ENCODE peak calls at places on chromosomes 6 and 20, in six cellular contexts. One of them, this sample, is unnamed.

GRCh38 chr6:30885481-30885998 is 1.2 kb downstream of the DDR1 start:
- DNase-seq in GM04503: no peak
- DNase-seq in epithelial cell of esophagus: peak; percentile 78
- DNase-seq in stimulated activated CD4-positive, alpha-beta T cell treated with anti-CD3 and anti-CD28 coated beads, Interleukin-12 subunit alpha, Interleukin-12 subunit beta, amount 100 ng/mL, for 48 hours: no peak
- DNase-seq in Panc1: no peak
- DNase-seq in C1 segment of cervical spinal cord: peak; percentile 60
- DNase-seq in this sample: no peak

GRCh38 chr20:20557406-20557805 is 155.0 kb downstream of the RALGAPA2 start:
- DNase-seq in GM04503: no peak
- DNase-seq in epithelial cell of esophagus: no peak
- DNase-seq in stimulated activated CD4-positive, alpha-beta T cell treated with anti-CD3 and anti-CD28 coated beads, Interleukin-12 subunit alpha, Interleukin-12 subunit beta, amount 100 ng/mL, for 48 hours: no peak
- DNase-seq in Panc1: no peak
- DNase-seq in C1 segment of cervical spinal cord: no peak
- DNase-seq in this sample: no peak

GRCh38 chr6:74991573-74992332 is 214.1 kb downstream of the COL12A1 start:
- DNase-seq in GM04503: no peak
- DNase-seq in epithelial cell of esophagus: peak; percentile 89
- DNase-seq in stimulated activated CD4-positive, alpha-beta T cell treated with anti-CD3 and anti-CD28 coated beads, Interleukin-12 subunit alpha, Interleukin-12 subunit beta, amount 100 ng/mL, for 48 hours: no peak
- DNase-seq in Panc1: no peak
- DNase-seq in C1 segment of cervical spinal cord: no peak
- DNase-seq in this sample: no peak

GRCh38 chr6:35486005-35486925 is 10.6 kb downstream of the TEAD3 start:
- DNase-seq in GM04503: no peak
- DNase-seq in epithelial cell of esophagus: peak; percentile 98
- DNase-seq in stimulated activated CD4-positive, alpha-beta T cell treated with anti-CD3 and anti-CD28 coated beads, Interleukin-12 subunit alpha, Interleukin-12 subunit beta, amount 100 ng/mL, for 48 hours: no peak
- DNase-seq in Panc1: no peak
- DNase-seq in C1 segment of cervical spinal cord: no peak
- DNase-seq in this sample: no peak

GRCh38 chr6:123323419-123324329 is 313.1 kb downstream of the TRDN start:
- DNase-seq in GM04503: no peak
- DNase-seq in epithelial cell of esophagus: peak; percentile 78
- DNase-seq in stimulated activated CD4-positive, alpha-beta T cell treated with anti-CD3 and anti-CD28 coated beads, Interleukin-12 subunit alpha, Interleukin-12 subunit beta, amount 100 ng/mL, for 48 hours: no peak
- DNase-seq in Panc1: peak; percentile 5
- DNase-seq in C1 segment of cervical spinal cord: no peak
- DNase-seq in this sample: no peak

GRCh38 chr6:72083976-72084375 is 197.6 kb downstream of the RIMS1 start:
- DNase-seq in GM04503: peak; percentile 11
- DNase-seq in epithelial cell of esophagus: no peak
- DNase-seq in stimulated activated CD4-positive, alpha-beta T cell treated with anti-CD3 and anti-CD28 coated beads, Interleukin-12 subunit alpha, Interleukin-12 subunit beta, amount 100 ng/mL, for 48 hours: no peak
- DNase-seq in Panc1: no peak
- DNase-seq in C1 segment of cervical spinal cord: no peak
- DNase-seq in this sample: no peak

GRCh38 chr20:51667491-51667890 is 100.7 kb downstream of the ATP9A start:
- DNase-seq in GM04503: no peak
- DNase-seq in epithelial cell of esophagus: no peak
- DNase-seq in stimulated activated CD4-positive, alpha-beta T cell treated with anti-CD3 and anti-CD28 coated beads, Interleukin-12 subunit alpha, Interleukin-12 subunit beta, amount 100 ng/mL, for 48 hours: no peak
- DNase-seq in Panc1: no peak
- DNase-seq in C1 segment of cervical spinal cord: no peak
- DNase-seq in this sample: no peak

GRCh38 chr6:29908341-29908662 is 34.0 kb upstream of the HLA-A start:
- DNase-seq in GM04503: no peak
- DNase-seq in epithelial cell of esophagus: no peak
- DNase-seq in stimulated activated CD4-positive, alpha-beta T cell treated with anti-CD3 and anti-CD28 coated beads, Interleukin-12 subunit alpha, Interleukin-12 subunit beta, amount 100 ng/mL, for 48 hours: no peak
- DNase-seq in Panc1: no peak
- DNase-seq in C1 segment of cervical spinal cord: no peak
- DNase-seq in this sample: no peak

GRCh38 chr20:40081653-40082052 is 607.4 kb downstream of the MAFB start:
- DNase-seq in GM04503: no peak
- DNase-seq in epithelial cell of esophagus: no peak
- DNase-seq in stimulated activated CD4-positive, alpha-beta T cell treated with anti-CD3 and anti-CD28 coated beads, Interleukin-12 subunit alpha, Interleukin-12 subunit beta, amount 100 ng/mL, for 48 hours: no peak
- DNase-seq in Panc1: no peak
- DNase-seq in C1 segment of cervical spinal cord: no peak
- DNase-seq in this sample: no peak

GRCh38 chr6:63923139-63923739 is 287.6 kb downstream of the PHF3 start:
- DNase-seq in GM04503: peak; percentile 3
- DNase-seq in epithelial cell of esophagus: peak; percentile 55
- DNase-seq in stimulated activated CD4-positive, alpha-beta T cell treated with anti-CD3 and anti-CD28 coated beads, Interleukin-12 subunit alpha, Interleukin-12 subunit beta, amount 100 ng/mL, for 48 hours: no peak
- DNase-seq in Panc1: no peak
- DNase-seq in C1 segment of cervical spinal cord: no peak
- DNase-seq in this sample: no peak